ENCODE peak calls at places on chromosome 17, in nine cellular contexts. One of them, this sample, is unnamed.

GRCh38 chr17:83050651-83051422 is 28.6 kb upstream of the METRNL start:
- DNase-seq in neural progenitor cell: no peak
- DNase-seq in heart left ventricle: peak
- DNase-seq in IMR-90: no peak
- DNase-seq in K562: no peak
- DNase-seq in kidney: peak
- DNase-seq in H9: peak
- DNase-seq in tibial artery: no peak
- DNase-seq in substantia nigra: no peak
- DNase-seq in this sample: no peak

GRCh38 chr17:73580311-73580710 is 63.9 kb downstream of the SDK2 start:
- DNase-seq in neural progenitor cell: no peak
- DNase-seq in heart left ventricle: no peak
- DNase-seq in IMR-90: no peak
- DNase-seq in K562: no peak
- DNase-seq in kidney: no peak
- DNase-seq in H9: no peak
- DNase-seq in tibial artery: no peak
- DNase-seq in substantia nigra: no peak
- DNase-seq in this sample: no peak

GRCh38 chr17:68460715-68461114 is 3.4 kb upstream of the WIPI1 start:
- DNase-seq in neural progenitor cell: no peak
- DNase-seq in heart left ventricle: no peak
- DNase-seq in IMR-90: no peak
- DNase-seq in K562: no peak
- DNase-seq in kidney: no peak
- DNase-seq in H9: no peak
- DNase-seq in tibial artery: no peak
- DNase-seq in substantia nigra: no peak
- DNase-seq in this sample: no peak

GRCh38 chr17:15907290-15907689 is 37.6 kb upstream of the ADORA2B start:
- DNase-seq in neural progenitor cell: no peak
- DNase-seq in heart left ventricle: no peak
- DNase-seq in IMR-90: no peak
- DNase-seq in K562: no peak
- DNase-seq in kidney: no peak
- DNase-seq in H9: no peak
- DNase-seq in tibial artery: no peak
- DNase-seq in substantia nigra: no peak
- DNase-seq in this sample: no peak

GRCh38 chr17:2928294-2928890 is 132.2 kb downstream of the RAP1GAP2 start:
- DNase-seq in neural progenitor cell: no peak
- DNase-seq in heart left ventricle: no peak
- DNase-seq in IMR-90: no peak
- DNase-seq in K562: no peak
- DNase-seq in kidney: no peak
- DNase-seq in H9: peak
- DNase-seq in tibial artery: no peak
- DNase-seq in substantia nigra: no peak
- DNase-seq in this sample: no peak

GRCh38 chr17:72501404-72502110 is 380.7 kb downstream of the SOX9 start:
- DNase-seq in neural progenitor cell: no peak
- DNase-seq in heart left ventricle: no peak
- DNase-seq in IMR-90: no peak
- DNase-seq in K562: no peak
- DNase-seq in kidney: no peak
- DNase-seq in H9: no peak
- DNase-seq in tibial artery: no peak
- DNase-seq in substantia nigra: no peak
- DNase-seq in this sample: no peak

GRCh38 chr17:21094298-21094704 is 32.5 kb upstream of the DHRS7B start:
- DNase-seq in neural progenitor cell: no peak
- DNase-seq in heart left ventricle: no peak
- DNase-seq in IMR-90: no peak
- DNase-seq in K562: no peak
- DNase-seq in kidney: no peak
- DNase-seq in H9: no peak
- DNase-seq in tibial artery: no peak
- DNase-seq in substantia nigra: no peak
- DNase-seq in this sample: no peak

GRCh38 chr17:41977991-41978390 is 11.4 kb downstream of the CNP start:
- DNase-seq in neural progenitor cell: no peak
- DNase-seq in heart left ventricle: no peak
- DNase-seq in IMR-90: no peak
- DNase-seq in K562: no peak
- DNase-seq in kidney: no peak
- DNase-seq in H9: no peak
- DNase-seq in tibial artery: no peak
- DNase-seq in substantia nigra: no peak
- DNase-seq in this sample: no peak

GRCh38 chr17:27577124-27577761 is 53.7 kb upstream of the LGALS9 start:
- DNase-seq in neural progenitor cell: peak
- DNase-seq in heart left ventricle: no peak
- DNase-seq in IMR-90: peak
- DNase-seq in K562: peak
- DNase-seq in kidney: peak
- DNase-seq in H9: peak
- DNase-seq in tibial artery: no peak
- DNase-seq in substantia nigra: peak
- DNase-seq in this sample: no peak

GRCh38 chr17:27578718-27579085 is 52.3 kb upstream of the LGALS9 start:
- DNase-seq in neural progenitor cell: no peak
- DNase-seq in heart left ventricle: no peak
- DNase-seq in IMR-90: peak
- DNase-seq in K562: peak
- DNase-seq in kidney: no peak
- DNase-seq in H9: no peak
- DNase-seq in tibial artery: no peak
- DNase-seq in substantia nigra: no peak
- DNase-seq in this sample: no peak

GRCh38 chr17:27579304-27579703 is 51.7 kb upstream of the LGALS9 start:
- DNase-seq in neural progenitor cell: no peak
- DNase-seq in heart left ventricle: no peak
- DNase-seq in IMR-90: no peak
- DNase-seq in K562: no peak
- DNase-seq in kidney: no peak
- DNase-seq in H9: no peak
- DNase-seq in tibial artery: no peak
- DNase-seq in substantia nigra: no peak
- DNase-seq in this sample: no peak

GRCh38 chr17:27576429-27577123 is 54.4 kb upstream of the LGALS9 start:
- DNase-seq in neural progenitor cell: no peak
- DNase-seq in heart left ventricle: no peak
- DNase-seq in IMR-90: peak
- DNase-seq in K562: no peak
- DNase-seq in kidney: peak
- DNase-seq in H9: no peak
- DNase-seq in tibial artery: no peak
- DNase-seq in substantia nigra: no peak
- DNase-seq in this sample: no peak

DNA sequence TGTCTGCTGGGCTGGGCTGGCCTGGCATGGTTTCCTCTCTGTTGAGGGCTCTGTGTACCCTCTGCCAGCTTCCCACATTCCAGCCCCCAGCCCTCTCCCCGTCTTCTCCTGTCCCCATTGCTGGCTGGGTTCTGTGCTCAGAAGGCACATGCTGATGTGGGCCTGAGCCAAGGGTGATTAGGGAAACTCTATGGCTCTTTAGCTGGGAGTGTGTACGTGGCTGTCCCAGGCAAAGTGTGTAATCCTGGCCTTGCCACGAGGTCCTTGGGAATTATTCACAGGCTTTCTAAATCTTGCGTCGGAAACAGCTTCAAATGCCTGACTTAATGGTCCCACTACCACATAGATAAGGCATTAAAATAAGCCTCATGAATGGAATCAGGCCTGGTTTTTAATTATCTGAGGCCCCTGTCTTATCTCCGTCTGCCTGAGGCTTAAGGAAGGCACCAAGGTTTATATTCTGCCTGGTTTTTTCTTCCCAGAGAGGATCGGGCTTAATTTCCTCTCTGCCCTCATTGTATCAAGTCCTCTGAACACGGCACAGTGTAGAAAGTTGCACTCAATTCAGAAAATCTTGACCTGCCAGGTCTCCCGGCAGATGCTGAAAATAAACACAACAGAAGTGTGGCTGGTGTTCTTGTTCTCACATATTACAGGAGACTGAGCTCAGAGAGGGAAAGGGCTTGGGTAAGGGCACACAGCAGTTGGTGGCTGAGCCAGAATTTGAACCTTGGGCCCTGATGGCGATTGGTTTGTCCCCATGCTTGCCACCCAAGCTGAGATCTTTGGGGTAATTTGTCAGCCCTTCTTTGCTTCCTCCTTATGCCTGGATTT is 52.9 kb upstream of the LGALS9 start:
- DNase-seq in neural progenitor cell: no peak
- DNase-seq in heart left ventricle: no peak
- DNase-seq in IMR-90: peak
- DNase-seq in K562: no peak
- DNase-seq in kidney: no peak
- DNase-seq in H9: no peak
- DNase-seq in tibial artery: no peak
- DNase-seq in substantia nigra: no peak
- DNase-seq in this sample: no peak
- H3K27ac ChIP-seq in neural progenitor cell: peak
- H3K27ac ChIP-seq in heart left ventricle: peak
- H3K27ac ChIP-seq in IMR-90: peak
- H3K27ac ChIP-seq in K562: peak
- H3K27ac ChIP-seq in kidney: peak
- H3K27ac ChIP-seq in H9: no peak
- H3K27ac ChIP-seq in tibial artery: peak
- H3K27ac ChIP-seq in substantia nigra: peak
- H3K27ac ChIP-seq in this sample: peak

DNA sequence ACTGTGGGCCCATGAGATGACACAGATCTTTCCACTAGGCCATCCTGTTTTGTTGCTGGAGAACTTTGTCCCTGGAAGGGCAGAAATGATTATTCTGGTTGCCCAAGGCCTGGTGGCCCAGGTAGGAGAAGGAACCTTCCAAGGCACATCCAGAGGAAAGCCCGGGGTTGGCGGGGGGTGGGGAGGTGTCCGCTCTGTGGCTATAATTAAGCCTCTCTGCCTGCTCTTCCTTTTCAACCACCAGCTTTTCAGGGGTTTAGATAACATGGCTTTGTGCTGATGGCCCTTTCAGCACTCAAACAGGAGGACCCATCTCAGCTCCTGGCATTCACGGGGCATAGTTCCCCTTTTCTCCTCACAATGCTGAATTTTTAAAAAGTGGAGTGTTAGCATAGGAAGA is 188.3 kb downstream of the MSI2 start:
- DNase-seq in neural progenitor cell: peak
- DNase-seq in heart left ventricle: no peak
- DNase-seq in IMR-90: no peak
- DNase-seq in K562: no peak
- DNase-seq in kidney: no peak
- DNase-seq in H9: no peak
- DNase-seq in tibial artery: no peak
- DNase-seq in substantia nigra: no peak
- DNase-seq in this sample: no peak
- H3K27ac ChIP-seq in neural progenitor cell: no peak
- H3K27ac ChIP-seq in heart left ventricle: no peak
- H3K27ac ChIP-seq in IMR-90: no peak
- H3K27ac ChIP-seq in K562: no peak
- H3K27ac ChIP-seq in kidney: peak
- H3K27ac ChIP-seq in H9: no peak
- H3K27ac ChIP-seq in tibial artery: no peak
- H3K27ac ChIP-seq in substantia nigra: no peak
- H3K27ac ChIP-seq in this sample: no peak

GRCh38 chr17:62965149-62965648 is 836 bp upstream of the TANC2 start:
- DNase-seq in neural progenitor cell: no peak
- DNase-seq in heart left ventricle: no peak
- DNase-seq in IMR-90: peak
- DNase-seq in K562: no peak
- DNase-seq in kidney: no peak
- DNase-seq in H9: no peak
- DNase-seq in tibial artery: no peak
- DNase-seq in substantia nigra: no peak
- DNase-seq in this sample: no peak
- H3K27ac ChIP-seq in neural progenitor cell: no peak
- H3K27ac ChIP-seq in heart left ventricle: peak
- H3K27ac ChIP-seq in IMR-90: peak
- H3K27ac ChIP-seq in K562: peak
- H3K27ac ChIP-seq in kidney: peak
- H3K27ac ChIP-seq in H9: no peak
- H3K27ac ChIP-seq in tibial artery: peak
- H3K27ac ChIP-seq in substantia nigra: peak
- H3K27ac ChIP-seq in this sample: peak

GRCh38 chr17:43373343-43373742 is 25.4 kb upstream of the ARL4D start:
- DNase-seq in neural progenitor cell: no peak
- DNase-seq in heart left ventricle: no peak
- DNase-seq in IMR-90: no peak
- DNase-seq in K562: no peak
- DNase-seq in kidney: no peak
- DNase-seq in H9: no peak
- DNase-seq in tibial artery: no peak
- DNase-seq in substantia nigra: no peak
- DNase-seq in this sample: no peak

GRCh38 chr17:43371227-43371821 is 27.5 kb upstream of the ARL4D start:
- DNase-seq in neural progenitor cell: no peak
- DNase-seq in heart left ventricle: no peak
- DNase-seq in IMR-90: no peak
- DNase-seq in K562: no peak
- DNase-seq in kidney: no peak
- DNase-seq in H9: no peak
- DNase-seq in tibial artery: no peak
- DNase-seq in substantia nigra: no peak
- DNase-seq in this sample: no peak

GRCh38 chr17:43368740-43369506 is 29.9 kb upstream of the ARL4D start:
- DNase-seq in neural progenitor cell: peak
- DNase-seq in heart left ventricle: peak
- DNase-seq in IMR-90: peak
- DNase-seq in K562: no peak
- DNase-seq in kidney: peak
- DNase-seq in H9: peak
- DNase-seq in tibial artery: peak
- DNase-seq in substantia nigra: peak
- DNase-seq in this sample: no peak

GRCh38 chr17:43369986-43370385 is 28.8 kb upstream of the ARL4D start:
- DNase-seq in neural progenitor cell: no peak
- DNase-seq in heart left ventricle: no peak
- DNase-seq in IMR-90: no peak
- DNase-seq in K562: no peak
- DNase-seq in kidney: no peak
- DNase-seq in H9: no peak
- DNase-seq in tibial artery: no peak
- DNase-seq in substantia nigra: no peak
- DNase-seq in this sample: no peak

DNA sequence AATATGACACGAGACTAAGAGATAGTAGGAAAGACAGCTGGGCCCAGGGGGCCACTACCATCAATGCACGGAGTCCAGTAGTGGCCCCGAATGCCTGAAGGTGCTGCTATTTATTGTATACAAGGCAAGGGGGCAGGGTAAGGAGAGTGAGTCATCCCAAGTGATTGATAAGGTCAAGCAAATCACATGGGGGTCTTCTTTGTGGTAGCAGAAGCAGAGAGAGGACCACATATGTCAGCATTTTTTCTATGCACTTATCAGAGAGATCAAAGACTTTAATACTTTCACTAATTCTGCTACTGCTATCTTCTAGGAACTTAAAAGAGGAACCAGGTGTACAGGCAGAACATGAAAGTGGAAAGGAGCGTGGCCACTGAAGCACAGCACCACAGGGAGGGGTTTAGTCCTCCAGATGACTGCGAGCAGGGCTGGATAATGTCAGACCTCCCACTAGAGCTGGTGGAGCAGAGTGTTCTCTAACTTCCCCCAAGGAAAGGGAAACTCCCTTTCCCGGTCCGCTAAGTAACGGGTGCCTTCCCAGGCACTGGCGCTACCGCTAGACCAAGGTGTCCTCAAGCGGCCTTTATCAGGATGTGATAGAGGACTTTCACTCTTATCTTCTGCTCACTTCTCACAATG is 26.4 kb upstream of the ARL4D start:
- DNase-seq in neural progenitor cell: no peak
- DNase-seq in heart left ventricle: no peak
- DNase-seq in IMR-90: no peak
- DNase-seq in K562: no peak
- DNase-seq in kidney: no peak
- DNase-seq in H9: no peak
- DNase-seq in tibial artery: no peak
- DNase-seq in substantia nigra: no peak
- DNase-seq in this sample: no peak
- H3K27ac ChIP-seq in neural progenitor cell: no peak
- H3K27ac ChIP-seq in heart left ventricle: peak
- H3K27ac ChIP-seq in IMR-90: no peak
- H3K27ac ChIP-seq in K562: no peak
- H3K27ac ChIP-seq in kidney: peak
- H3K27ac ChIP-seq in H9: no peak
- H3K27ac ChIP-seq in tibial artery: no peak
- H3K27ac ChIP-seq in substantia nigra: no peak
- H3K27ac ChIP-seq in this sample: no peak